ENCODE peak calls at places on chromosomes 2 and 18, in nine cellular contexts. S is activated naive CD4-positive, alpha-beta T cell; Q is HFFc6; U is SIG-M5; T is heart left ventricle; V is WTC11; D is HCT116; Y is stimulated activated effector memory CD8-positive, alpha-beta T cell treated with anti-CD3 and anti-CD28 coated beads, Interleukin-12 subunit alpha, Interleukin-12 subunit beta, amount 100 ng/mL, for 72 hours; B is BJ. H is an unnamed sample.

GRCh38 chr2:233974530-233975071 is 57.4 kb downstream of the TRPM8 start:
- DNase-seq in S (no peak), Q (peak; percentile 93), U (no peak), T (peak; percentile 77), V (no peak), D (peak; percentile 98), Y (no peak), B (peak; percentile 88), H (peak; percentile 98)

GRCh38 chr18:31451625-31452024 is 4.1 kb downstream of the DSG3 start:
- DNase-seq in S (no peak), Q (no peak), U (no peak), T (no peak), V (no peak), D (no peak), Y (no peak), B (no peak), H (no peak)

GRCh38 chr18:72542993-72543361 is 1.2 kb downstream of the CBLN2 start:
- DNase-seq in S (no peak), Q (no peak), U (no peak), T (no peak), V (peak; percentile 12), D (no peak), Y (no peak), B (no peak), H (no peak)

GRCh38 chr2:147588191-147588590 is 256.6 kb upstream of the ACVR2A start:
- DNase-seq in S (no peak), Q (no peak), U (no peak), T (no peak), V (no peak), D (no peak), Y (no peak), B (peak; percentile 7), H (peak; percentile 59)

GRCh38 chr2:37061770-37062169 is 22.4 kb downstream of the HEATR5B start:
- DNase-seq in S (no peak), Q (no peak), U (no peak), T (no peak), V (no peak), D (no peak), Y (no peak), B (no peak), H (no peak)

GRCh38 chr2:52536929-52537460 is 1230.6 kb upstream of the CHAC2 start:
- DNase-seq in S (no peak), Q (no peak), U (no peak), T (no peak), V (no peak), D (no peak), Y (no peak), B (no peak), H (no peak)

GRCh38 chr18:60146220-60146960 is 226.2 kb downstream of the MC4R start:
- DNase-seq in S (no peak), Q (no peak), U (no peak), T (no peak), V (no peak), D (no peak), Y (no peak), B (no peak), H (no peak)

GRCh38 chr2:241109210-241110088 is 7.4 kb upstream of the MTERF4 start:
- DNase-seq in S (no peak), Q (no peak), U (no peak), T (no peak), V (no peak), D (no peak), Y (peak; percentile 67), B (no peak), H (no peak)

GRCh38 chr2:214410918-214411554 is at the start of gene VWC2L:
- DNase-seq in S (no peak), Q (peak; percentile 52), U (no peak), T (peak; percentile 57), V (peak; percentile 91), D (peak; percentile 22), Y (peak; percentile 47), B (peak; percentile 7), H (peak; percentile 47)

GRCh38 chr2:218734190-218734975 is 23.7 kb downstream of the TTLL4 start:
- DNase-seq in S (no peak), Q (no peak), U (no peak), T (no peak), V (no peak), D (no peak), Y (no peak), B (no peak), H (no peak)

GRCh38 chr2:217327981-217328760 is 468.3 kb upstream of the TNP1 start:
- DNase-seq in S (no peak), Q (no peak), U (no peak), T (no peak), V (no peak), D (no peak), Y (no peak), B (no peak), H (no peak)

GRCh38 chr2:179837408-179837807 is 24.0 kb downstream of the ZNF385B start:
- DNase-seq in S (no peak), Q (peak; percentile 23), U (no peak), T (no peak), V (no peak), D (no peak), Y (no peak), B (peak; percentile 27), H (peak; percentile 63)

H was measured in HS-5.